ENCODE peak calls at places on chromosomes 7 and 10, in nine cellular contexts. X is pancreas, R is hepatocyte, C is transverse colon, Q is Peyer's patch, K is heart right ventricle, V is DND-41, H is upper lobe of right lung, F is ascending aorta. Z is an unnamed sample. For H3K4me1 and H3K9me3, the result is how much of the 10 kb centered on the place peaks cover.

GRCh38 chr10:11444531-11445228 is 166.8 kb downstream of the USP6NL start:
- DNase-seq in R (no peak), C (no peak), V (peak), F (no peak), H (no peak), Q (no peak), X (no peak), K (no peak), Z (no peak)

GRCh38 chr7:150317748-150318444 is 5.3 kb upstream of the LRRC61 start:
- DNase-seq in F (no peak), Q (no peak), R (no peak), V (no peak), K (no peak), X (no peak), C (no peak), H (no peak), Z (no peak)

GRCh38 chr7:33667261-33667660 is 238.1 kb upstream of the BMPER start:
- DNase-seq in C (no peak), K (no peak), V (no peak), X (no peak), H (no peak), Q (no peak), F (no peak), R (no peak), Z (no peak)

GRCh38 chr10:97463363-97464132 is 17.6 kb downstream of the ZDHHC16 start:
- DNase-seq in H (no peak), K (no peak), X (peak), Q (no peak), V (peak), F (no peak), C (peak), R (peak), Z (no peak)

GRCh38 chr10:132195366-132196075 is 8.8 kb downstream of the DPYSL4 start:
- DNase-seq in X (no peak), V (no peak), Q (no peak), C (no peak), F (no peak), H (no peak), R (no peak), K (no peak), Z (no peak)

GRCh38 chr10:51074238-51075028 is at the start of gene PRKG1:
- DNase-seq in V (no peak), H (peak), X (peak), K (peak), C (peak), Q (peak), R (peak), F (peak), Z (peak)

GRCh38 chr7:45174966-45175765 is 17.6 kb downstream of the RAMP3 start:
- DNase-seq in Q (peak), R (no peak), H (peak), X (no peak), C (no peak), V (no peak), K (no peak), F (no peak), Z (no peak)

GRCh38 chr7:77200542-77200941 is 923 bp upstream of the FGL2 start:
- DNase-seq in V (no peak), R (no peak), Q (no peak), C (no peak), X (no peak), K (no peak), F (no peak), H (no peak), Z (no peak)

GRCh38 chr7:40922316-40922670 is 780.6 kb downstream of the INHBA start:
- DNase-seq in H (no peak), R (no peak), X (no peak), V (no peak), K (no peak), Q (no peak), F (no peak), C (no peak), Z (no peak)

GRCh38 chr10:22321156-22321711 is 335 bp downstream of the BMI1 start:
- DNase-seq in H (peak), V (peak), X (peak), R (peak), F (no peak), Q (peak), C (peak), K (peak), Z (peak)

GRCh38 chr7:97006951-97007861 is 1.9 kb downstream of the DLX6 start:
- DNase-seq in H (no peak), F (no peak), Q (no peak), R (no peak), C (no peak), K (no peak), X (no peak), V (no peak), Z (no peak)

GRCh38 chr7:97009753-97010732 is 4.7 kb downstream of the DLX6 start:
- DNase-seq in X (no peak), C (no peak), F (no peak), K (no peak), Q (no peak), R (no peak), V (no peak), H (no peak), Z (no peak)

GRCh38 chr7:97006146-97006950 is 995 bp downstream of the DLX6 start:
- DNase-seq in F (no peak), X (no peak), C (no peak), K (no peak), H (no peak), V (no peak), Q (no peak), R (peak), Z (no peak)

GRCh38 chr7:97005764-97006145 is 402 bp downstream of the DLX6 start:
- DNase-seq in K (no peak), V (no peak), F (no peak), Q (no peak), R (no peak), C (no peak), X (no peak), H (no peak), Z (no peak)

DNA sequence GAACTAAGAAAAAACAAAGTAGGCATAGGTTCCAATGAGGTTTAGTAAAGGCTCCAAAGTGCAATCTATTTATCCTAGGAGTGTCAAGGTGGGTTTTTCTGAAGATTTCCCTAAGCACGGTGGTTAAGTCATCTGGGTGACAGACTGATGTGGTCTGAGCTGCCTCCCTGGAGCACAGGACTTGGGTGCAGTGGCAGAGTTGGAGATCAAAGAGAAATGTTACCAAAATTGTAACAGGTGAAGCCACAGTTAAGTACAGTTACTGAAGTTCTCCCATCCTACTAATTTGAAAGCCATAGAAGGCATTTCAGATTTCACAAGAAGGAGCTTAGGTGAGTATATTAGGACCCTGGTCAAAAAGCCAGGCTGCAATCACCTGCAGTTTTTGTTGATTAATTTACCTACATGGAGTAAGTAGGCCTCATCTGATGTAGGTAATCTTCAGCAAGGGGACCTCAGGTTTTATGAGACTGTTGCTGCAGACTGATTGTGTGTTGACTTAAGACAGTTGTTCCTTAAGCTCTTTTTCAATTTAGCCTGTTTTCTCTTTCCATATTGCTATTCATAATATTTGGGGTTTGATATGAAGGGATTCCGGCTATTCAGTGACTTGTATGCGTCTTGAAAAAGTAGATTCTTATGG is 3.0 kb downstream of the DLX6 start:
- DNase-seq in C (no peak), R (no peak), Q (no peak), K (no peak), V (no peak), X (no peak), F (no peak), H (no peak), Z (no peak)
- H3K4me1 ChIP-seq in C (under half), R (under half), Q (under half), K (under half), V (under half), X (under half), F (under half), H (under half), Z (under half)

GRCh38 chr10:101062231-101063161 is 707 bp downstream of the KAZALD1 start:
- DNase-seq in H (peak), C (peak), V (no peak), K (peak), X (peak), Q (peak), R (peak), F (no peak), Z (no peak)
- TF ChIP-seq CTCF in H (peak), C (peak), V (no peak), K (peak), X (no peak), Q (peak), R (peak), F (peak), Z (peak)

DNA sequence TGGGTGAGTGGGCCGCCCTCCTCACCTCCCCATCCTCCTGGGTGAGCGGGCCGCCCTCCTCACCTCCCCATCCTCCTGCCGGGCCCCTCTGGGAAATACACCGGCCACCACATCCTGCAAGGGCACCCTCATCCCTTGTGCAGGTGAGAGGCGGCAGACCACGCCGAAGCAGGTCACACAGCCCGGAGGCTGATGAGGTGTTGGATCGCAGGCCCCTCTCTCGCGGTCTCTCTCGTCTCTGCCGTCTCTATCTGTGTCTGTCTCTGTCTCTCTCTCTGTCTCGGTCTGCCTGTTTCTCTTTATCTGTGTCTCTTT is 30.8 kb upstream of the FOXL3 start:
- DNase-seq in X (no peak), K (no peak), H (peak), C (no peak), R (no peak), Q (peak), V (no peak), F (no peak), Z (no peak)
- H3K9me3 ChIP-seq in X (under half), K (under half), H (under half), C (under half), R (under half), Q (under half), V (under half), F (under half), Z (under half)

GRCh38 chr10:77887631-77888355 is 38.8 kb downstream of the DLG5 start:
- DNase-seq in F (no peak), H (no peak), C (no peak), Q (no peak), V (no peak), R (peak), K (no peak), X (no peak), Z (no peak)
- H3K4me1 ChIP-seq in F (under half), H (under half), C (under half), Q (under half), V (under half), R (under half), K (under half), X (under half), Z (under half)

DNA sequence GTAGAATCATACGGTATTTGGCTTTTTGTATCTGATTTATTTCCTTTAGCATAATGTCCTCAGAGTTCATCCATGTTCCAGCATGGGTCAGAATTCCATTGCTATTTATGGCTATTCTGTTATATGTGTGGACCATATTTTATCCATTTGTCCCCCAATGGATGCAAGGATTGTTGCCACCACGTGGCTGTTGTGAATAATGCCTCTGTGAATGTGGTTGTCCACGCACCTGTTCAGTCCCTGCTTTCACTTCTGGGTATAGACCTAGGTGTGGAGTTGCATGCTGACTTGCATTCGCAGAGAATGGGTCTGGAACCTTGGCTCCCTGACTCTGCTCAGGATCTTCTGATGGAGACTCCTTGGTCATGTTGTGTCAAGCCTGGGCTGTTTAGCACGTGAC is 199.9 kb downstream of the CAMK1D start:
- DNase-seq in C (no peak), V (no peak), X (no peak), F (no peak), H (no peak), R (no peak), Q (no peak), K (no peak), Z (no peak)
- TF ChIP-seq CTCF in C (no peak), V (no peak), X (no peak), F (no peak), H (no peak), R (no peak), Q (no peak), K (no peak), Z (no peak)

Z was measured in right atrium auricular region.